ENCODE peak calls at places on chromosomes 4 and X, in four cellular contexts. One of them, this sample, is unnamed.

GRCh38 chrX:135463937-135464336 is 42.2 kb downstream of the SMIM10L2A start:
- DNase-seq in neuronal stem cell: no peak
- DNase-seq in WERI-Rb-1: no peak
- DNase-seq in bronchial epithelial cell: peak
- DNase-seq in this sample: no peak

GRCh38 chr4:11189756-11190155 is 238.9 kb downstream of the HS3ST1 start:
- DNase-seq in WERI-Rb-1: no peak
- DNase-seq in neuronal stem cell: no peak
- DNase-seq in bronchial epithelial cell: no peak
- DNase-seq in this sample: no peak

GRCh38 chrX:77779695-77780094 is 6.3 kb downstream of the ATRX start:
- DNase-seq in neuronal stem cell: no peak
- DNase-seq in bronchial epithelial cell: no peak
- DNase-seq in WERI-Rb-1: no peak
- DNase-seq in this sample: no peak

GRCh38 chr4:6415306-6415705 is 57.1 kb downstream of the PPP2R2C start:
- DNase-seq in WERI-Rb-1: no peak
- DNase-seq in neuronal stem cell: no peak
- DNase-seq in bronchial epithelial cell: no peak
- DNase-seq in this sample: no peak

GRCh38 chrX:138897621-138898492 is 186.3 kb upstream of the FGF13 start:
- DNase-seq in bronchial epithelial cell: peak
- DNase-seq in neuronal stem cell: no peak
- DNase-seq in WERI-Rb-1: no peak
- DNase-seq in this sample: no peak

GRCh38 chr4:16192067-16192466 is 34.2 kb downstream of the TAPT1 start:
- DNase-seq in neuronal stem cell: no peak
- DNase-seq in bronchial epithelial cell: no peak
- DNase-seq in WERI-Rb-1: no peak
- DNase-seq in this sample: no peak

GRCh38 chrX:47515941-47516649 is 33.1 kb upstream of the ZNF41 start:
- DNase-seq in WERI-Rb-1: no peak
- DNase-seq in neuronal stem cell: no peak
- DNase-seq in bronchial epithelial cell: peak
- DNase-seq in this sample: no peak

GRCh38 chr4:75561789-75562188 is 5.9 kb downstream of the ODAPH start:
- DNase-seq in neuronal stem cell: peak
- DNase-seq in WERI-Rb-1: no peak
- DNase-seq in bronchial epithelial cell: peak
- DNase-seq in this sample: peak

GRCh38 chrX:41559662-41560061 is 112.5 kb downstream of the NYX start:
- DNase-seq in WERI-Rb-1: no peak
- DNase-seq in bronchial epithelial cell: no peak
- DNase-seq in neuronal stem cell: no peak
- DNase-seq in this sample: no peak

GRCh38 chr4:8540072-8540471 is 40.1 kb upstream of the GPR78 start:
- DNase-seq in WERI-Rb-1: no peak
- DNase-seq in neuronal stem cell: no peak
- DNase-seq in bronchial epithelial cell: peak
- DNase-seq in this sample: no peak

GRCh38 chr4:186366326-186366725 is 100.3 kb downstream of the F11 start:
- DNase-seq in WERI-Rb-1: no peak
- DNase-seq in neuronal stem cell: no peak
- DNase-seq in bronchial epithelial cell: no peak
- DNase-seq in this sample: no peak

GRCh38 chrX:155028192-155028591 is 1.5 kb downstream of the FUNDC2 start:
- DNase-seq in WERI-Rb-1: no peak
- DNase-seq in neuronal stem cell: no peak
- DNase-seq in bronchial epithelial cell: no peak
- DNase-seq in this sample: no peak

GRCh38 chr4:116598155-116598979 is 487.0 kb downstream of the TRAM1L1 start:
- DNase-seq in WERI-Rb-1: no peak
- DNase-seq in bronchial epithelial cell: no peak
- DNase-seq in neuronal stem cell: no peak
- DNase-seq in this sample: no peak

GRCh38 chrX:112967341-112967740 is 126.7 kb upstream of the AMOT start:
- DNase-seq in neuronal stem cell: no peak
- DNase-seq in bronchial epithelial cell: peak
- DNase-seq in WERI-Rb-1: no peak
- DNase-seq in this sample: no peak

GRCh38 chr4:164221631-164222030 is 532.3 kb upstream of the SMIM31 start:
- DNase-seq in neuronal stem cell: no peak
- DNase-seq in bronchial epithelial cell: peak
- DNase-seq in WERI-Rb-1: no peak
- DNase-seq in this sample: no peak

GRCh38 chrX:80335062-80335830 is 85.0 kb upstream of the TENT5D start:
- DNase-seq in bronchial epithelial cell: no peak
- DNase-seq in neuronal stem cell: peak
- DNase-seq in WERI-Rb-1: no peak
- DNase-seq in this sample: no peak

GRCh38 chr4:3010998-3011397 is 47.6 kb downstream of the GRK4 start:
- DNase-seq in WERI-Rb-1: no peak
- DNase-seq in bronchial epithelial cell: peak
- DNase-seq in neuronal stem cell: no peak
- DNase-seq in this sample: no peak

GRCh38 chrX:17888421-17888820 is 27.3 kb upstream of the RAI2 start:
- DNase-seq in WERI-Rb-1: no peak
- DNase-seq in neuronal stem cell: no peak
- DNase-seq in bronchial epithelial cell: no peak
- DNase-seq in this sample: no peak

GRCh38 chr4:185847352-185848078 is 35.5 kb upstream of the SORBS2 start:
- DNase-seq in WERI-Rb-1: peak
- DNase-seq in neuronal stem cell: no peak
- DNase-seq in bronchial epithelial cell: peak
- DNase-seq in this sample: no peak

GRCh38 chr4:110510955-110511544 is 35.1 kb downstream of the ENPEP start:
- DNase-seq in WERI-Rb-1: no peak
- DNase-seq in neuronal stem cell: peak
- DNase-seq in bronchial epithelial cell: peak
- DNase-seq in this sample: no peak

GRCh38 chrX:74321191-74321590 is 17.2 kb downstream of the ZCCHC13 start:
- DNase-seq in WERI-Rb-1: no peak
- DNase-seq in neuronal stem cell: no peak
- DNase-seq in bronchial epithelial cell: no peak
- DNase-seq in this sample: no peak

GRCh38 chr4:56699537-56699936 is 18.4 kb upstream of the HOPX start:
- DNase-seq in WERI-Rb-1: no peak
- DNase-seq in bronchial epithelial cell: no peak
- DNase-seq in neuronal stem cell: no peak
- DNase-seq in this sample: no peak

GRCh38 chrX:117987376-117987775 is 129.2 kb downstream of the KLHL13 start:
- DNase-seq in bronchial epithelial cell: no peak
- DNase-seq in neuronal stem cell: no peak
- DNase-seq in WERI-Rb-1: no peak
- DNase-seq in this sample: no peak

GRCh38 chr4:17475481-17475880 is 36.4 kb downstream of the QDPR start:
- DNase-seq in WERI-Rb-1: no peak
- DNase-seq in neuronal stem cell: no peak
- DNase-seq in bronchial epithelial cell: peak
- DNase-seq in this sample: no peak

GRCh38 chr4:101217353-101218031 is 129.8 kb downstream of the PPP3CA start:
- DNase-seq in neuronal stem cell: no peak
- DNase-seq in WERI-Rb-1: no peak
- DNase-seq in bronchial epithelial cell: no peak
- DNase-seq in this sample: no peak

GRCh38 chrX:115968436-115969252 is 201.9 kb upstream of the AGTR2 start:
- DNase-seq in WERI-Rb-1: no peak
- DNase-seq in bronchial epithelial cell: peak
- DNase-seq in neuronal stem cell: peak
- DNase-seq in this sample: peak

GRCh38 chr4:146340798-146341197 is 126.5 kb downstream of the REELD1 start:
- DNase-seq in bronchial epithelial cell: peak
- DNase-seq in WERI-Rb-1: no peak
- DNase-seq in neuronal stem cell: no peak
- DNase-seq in this sample: no peak

GRCh38 chrX:57929373-57929772 is 19.1 kb upstream of the ZXDA start:
- DNase-seq in bronchial epithelial cell: peak
- DNase-seq in neuronal stem cell: no peak
- DNase-seq in WERI-Rb-1: no peak
- DNase-seq in this sample: peak

GRCh38 chr4:141486375-141486997 is 149.9 kb upstream of the IL15 start:
- DNase-seq in neuronal stem cell: no peak
- DNase-seq in bronchial epithelial cell: peak
- DNase-seq in WERI-Rb-1: no peak
- DNase-seq in this sample: no peak

GRCh38 chr4:136412708-136413107 is 1119.6 kb downstream of the PCDH18 start:
- DNase-seq in WERI-Rb-1: no peak
- DNase-seq in neuronal stem cell: no peak
- DNase-seq in bronchial epithelial cell: peak
- DNase-seq in this sample: no peak

GRCh38 chr4:80029364-80029763 is 43.7 kb downstream of the ANTXR2 start:
- DNase-seq in WERI-Rb-1: no peak
- DNase-seq in bronchial epithelial cell: peak
- DNase-seq in neuronal stem cell: no peak
- DNase-seq in this sample: no peak

GRCh38 chr4:7655549-7656243 is 221.0 kb upstream of the PSAPL1 start:
- DNase-seq in bronchial epithelial cell: no peak
- DNase-seq in neuronal stem cell: peak
- DNase-seq in WERI-Rb-1: peak
- DNase-seq in this sample: peak

GRCh38 chr4:139553751-139554670 is 2.0 kb downstream of the SETD7 start:
- DNase-seq in WERI-Rb-1: no peak
- DNase-seq in bronchial epithelial cell: no peak
- DNase-seq in neuronal stem cell: no peak
- DNase-seq in this sample: no peak
- H3K4me3 ChIP-seq in WERI-Rb-1: no peak
- H3K4me3 ChIP-seq in bronchial epithelial cell: no peak
- H3K4me3 ChIP-seq in neuronal stem cell: no peak
- H3K4me3 ChIP-seq in this sample: no peak

DNA sequence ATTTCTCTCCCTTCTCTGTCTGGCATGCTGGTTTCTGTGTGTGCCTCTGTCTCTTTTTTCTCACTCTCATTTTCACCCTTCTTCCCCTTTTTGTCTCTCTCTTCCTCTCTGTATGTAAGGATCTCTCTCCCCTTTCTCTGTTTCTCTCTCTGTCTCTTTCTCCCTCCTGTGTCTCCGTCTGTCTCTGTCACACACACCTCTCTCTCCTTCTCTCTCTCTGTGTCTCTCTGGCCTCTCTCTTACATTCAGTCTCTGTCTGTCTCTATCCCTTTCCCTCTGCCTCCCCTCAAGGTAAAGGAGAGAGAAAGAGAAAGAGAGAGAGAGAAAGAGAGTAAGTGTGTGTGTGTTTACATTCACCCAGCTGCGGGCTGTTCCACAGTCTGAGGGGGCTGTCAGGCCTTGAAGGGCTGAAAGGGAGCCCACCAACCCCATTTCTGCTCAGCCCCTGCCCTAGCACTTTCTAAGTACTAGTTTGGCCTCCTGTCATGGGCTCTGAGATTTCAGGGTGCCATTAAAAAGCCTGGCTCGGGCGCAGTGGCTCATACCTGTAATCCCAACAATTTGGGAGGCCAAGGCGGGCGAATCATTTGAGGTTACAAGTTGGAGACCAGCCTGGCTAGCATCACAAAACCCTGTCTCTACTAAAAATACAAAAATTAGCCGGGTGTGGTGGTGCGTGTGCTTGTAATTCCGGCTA is 9.6 kb upstream of the TSPYL2 start:
- DNase-seq in WERI-Rb-1: no peak
- DNase-seq in bronchial epithelial cell: no peak
- DNase-seq in neuronal stem cell: no peak
- DNase-seq in this sample: no peak
- H3K4me3 ChIP-seq in WERI-Rb-1: peak
- H3K4me3 ChIP-seq in bronchial epithelial cell: no peak
- H3K4me3 ChIP-seq in neuronal stem cell: no peak
- H3K4me3 ChIP-seq in this sample: no peak

DNA sequence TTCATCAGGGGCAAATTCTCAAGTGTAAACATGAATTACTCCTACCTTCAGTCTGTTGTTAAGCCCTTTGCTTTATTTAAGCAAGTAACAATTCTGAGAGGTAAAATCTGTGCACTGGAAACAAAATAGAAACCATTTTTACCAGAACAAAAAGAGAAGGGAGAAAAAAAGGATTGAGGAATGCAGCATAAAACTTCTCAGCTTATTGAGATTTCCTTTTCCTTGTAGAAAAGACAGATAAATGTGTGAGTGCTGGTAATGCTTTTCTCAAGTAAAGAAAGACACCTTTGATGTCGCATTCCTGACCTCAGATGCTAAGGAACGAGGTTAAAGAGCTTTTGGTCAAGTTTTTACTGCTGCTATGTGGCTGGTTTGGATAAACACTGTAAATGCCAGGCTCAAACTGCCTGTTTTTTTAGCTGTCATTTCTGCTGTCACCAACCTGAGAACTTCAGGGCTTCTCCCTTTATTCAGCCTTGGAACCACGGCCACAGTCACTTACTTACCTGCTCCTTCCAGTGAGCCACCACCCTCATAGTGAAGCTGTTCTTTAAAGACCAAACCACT is 153.0 kb upstream of the ANK2 start:
- DNase-seq in bronchial epithelial cell: no peak
- DNase-seq in neuronal stem cell: no peak
- DNase-seq in WERI-Rb-1: peak
- DNase-seq in this sample: no peak
- H3K4me3 ChIP-seq in bronchial epithelial cell: no peak
- H3K4me3 ChIP-seq in neuronal stem cell: no peak
- H3K4me3 ChIP-seq in WERI-Rb-1: peak
- H3K4me3 ChIP-seq in this sample: no peak

DNA sequence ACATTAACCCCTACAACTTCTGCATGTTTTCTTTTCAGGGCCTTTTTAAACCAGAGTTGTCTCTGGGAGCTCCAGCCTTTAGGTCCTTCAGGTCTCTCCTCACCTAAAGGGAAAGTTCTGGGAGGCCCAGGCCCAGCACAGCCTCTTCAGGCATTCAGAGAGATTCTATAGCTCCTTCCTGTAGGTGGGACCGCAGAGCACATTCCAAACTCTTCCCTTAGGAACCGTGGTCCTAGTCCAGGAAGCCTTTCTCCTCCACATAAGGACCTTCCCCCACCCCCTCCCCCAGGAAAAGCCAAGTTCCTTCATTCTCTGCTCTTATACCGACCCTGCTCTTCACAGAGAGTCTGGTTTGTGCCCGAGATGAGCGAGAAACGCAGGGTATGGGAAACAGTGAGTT is 14.8 kb downstream of the NKX6-1 start:
- DNase-seq in WERI-Rb-1: no peak
- DNase-seq in bronchial epithelial cell: no peak
- DNase-seq in neuronal stem cell: no peak
- DNase-seq in this sample: peak
- H3K4me3 ChIP-seq in WERI-Rb-1: no peak
- H3K4me3 ChIP-seq in bronchial epithelial cell: no peak
- H3K4me3 ChIP-seq in neuronal stem cell: no peak
- H3K4me3 ChIP-seq in this sample: no peak

GRCh38 chr4:66000500-66001117 is 330.3 kb upstream of the EPHA5 start:
- DNase-seq in bronchial epithelial cell: no peak
- DNase-seq in WERI-Rb-1: no peak
- DNase-seq in neuronal stem cell: no peak
- DNase-seq in this sample: no peak

DNA sequence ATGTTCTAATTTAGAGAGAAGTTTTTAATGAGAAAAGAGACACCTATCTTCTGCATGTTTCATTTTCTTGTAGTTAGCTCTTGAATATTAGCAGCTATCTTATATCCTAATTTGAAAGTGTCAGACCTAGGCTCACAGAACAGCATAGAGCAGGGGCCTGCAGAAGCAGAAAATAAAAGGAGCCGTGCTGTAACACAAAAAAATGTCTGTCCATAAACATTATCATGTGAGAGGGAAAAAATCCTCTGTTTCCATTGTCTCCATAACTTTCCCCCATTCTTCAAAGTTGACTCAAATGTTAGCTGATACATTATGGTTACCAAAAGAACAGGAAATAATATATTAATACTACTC is 329.2 kb upstream of the EPHA5 start:
- DNase-seq in WERI-Rb-1: no peak
- DNase-seq in bronchial epithelial cell: no peak
- DNase-seq in neuronal stem cell: no peak
- DNase-seq in this sample: no peak
- H3K4me3 ChIP-seq in WERI-Rb-1: no peak
- H3K4me3 ChIP-seq in bronchial epithelial cell: no peak
- H3K4me3 ChIP-seq in neuronal stem cell: no peak
- H3K4me3 ChIP-seq in this sample: peak

This sample was measured in H7.